ENCODE peak calls at places on chromosomes 11 and 22, in six cellular contexts. N is HCT116, X is GM12878, Z is heart left ventricle, H is right lobe of liver, J is A549. C is an unnamed sample.

GRCh38 chr22:17140022-17140421 is 18.9 kb upstream of the TMEM121B start:
- ATAC-seq in N (no peak), X (no peak), Z (peak; percentile 94), H (peak; percentile 35), J (no peak), C (no peak)

GRCh38 chr11:114129699-114130659 is 70.5 kb downstream of the ZBTB16 start:
- ATAC-seq in N (no peak), X (no peak), Z (no peak), H (peak; percentile 4), J (no peak), C (no peak)

GRCh38 chr11:112554586-112554985 is 293.9 kb upstream of the PLET1 start:
- ATAC-seq in N (no peak), X (no peak), Z (no peak), H (no peak), J (no peak), C (no peak)

GRCh38 chr11:72930011-72930410 is 115.8 kb downstream of the ATG16L2 start:
- ATAC-seq in N (no peak), X (peak; percentile 44), Z (no peak), H (peak; percentile 28), J (no peak), C (no peak)

GRCh38 chr22:24516301-24516737 is 21.2 kb downstream of the UPB1 start:
- ATAC-seq in N (no peak), X (peak; percentile 66), Z (no peak), H (no peak), J (peak; percentile 62), C (peak; percentile 67)

GRCh38 chr11:14414470-14415461 is 55.8 kb upstream of the RRAS2 start:
- ATAC-seq in N (peak; percentile 30), X (peak; percentile 91), Z (no peak), H (no peak), J (no peak), C (no peak)

GRCh38 chr11:14299921-14300320 is 59.1 kb downstream of the RRAS2 start:
- ATAC-seq in N (no peak), X (no peak), Z (peak; percentile 27), H (no peak), J (no peak), C (no peak)

GRCh38 chr11:9838961-9839360 is 175.1 kb downstream of the SWAP70 start:
- ATAC-seq in N (no peak), X (peak; percentile 88), Z (no peak), H (no peak), J (no peak), C (no peak)

GRCh38 chr11:78290293-78291176 is 101.8 kb downstream of the USP35 start:
- ATAC-seq in N (no peak), X (no peak), Z (peak; percentile 37), H (peak; percentile 92), J (peak; percentile 59), C (peak; percentile 93)

GRCh38 chr22:23583836-23584235 is 3.7 kb upstream of the IGLL1 start:
- ATAC-seq in N (no peak), X (no peak), Z (no peak), H (no peak), J (peak; percentile 34), C (no peak)

GRCh38 chr11:2122907-2123627 is 16.1 kb downstream of the IGF2 start:
- ATAC-seq in N (peak; percentile 87), X (no peak), Z (no peak), H (peak; percentile 56), J (no peak), C (no peak)

GRCh38 chr22:44182591-44183588 is 2.2 kb downstream of the PARVG start:
- ATAC-seq in N (peak; percentile 14), X (peak; percentile 77), Z (peak; percentile 51), H (peak; percentile 66), J (no peak), C (peak; percentile 54)

GRCh38 chr22:19903513-19903912 is 38.1 kb upstream of the COMT start:
- ATAC-seq in N (no peak), X (no peak), Z (no peak), H (no peak), J (no peak), C (no peak)

GRCh38 chr11:105265859-105266258 is 126.3 kb upstream of the CARD18 start:
- ATAC-seq in N (no peak), X (no peak), Z (no peak), H (no peak), J (no peak), C (no peak)

DNA sequence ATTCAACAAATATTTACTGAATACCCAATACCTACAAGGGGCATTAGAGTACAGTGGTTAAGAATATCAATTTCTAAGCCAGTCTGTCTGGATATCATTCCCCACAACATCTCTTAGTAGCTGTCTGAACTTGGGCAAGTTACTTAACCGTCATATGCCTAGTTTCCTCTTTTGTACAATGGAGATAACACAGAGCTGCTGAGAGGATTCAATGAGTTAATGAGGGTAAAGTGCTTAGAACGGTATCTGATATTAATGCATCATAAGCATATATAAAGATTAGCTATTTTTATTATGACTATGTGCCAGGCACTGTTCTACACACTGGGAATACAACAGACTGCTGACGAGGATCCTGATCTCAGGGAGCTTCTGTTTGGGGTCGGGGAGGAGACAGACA is 116.4 kb downstream of the APOL5 start:
- ATAC-seq in N (no peak), X (no peak), Z (no peak), H (no peak), J (no peak), C (no peak)
- H3K4me3 ChIP-seq in N (no peak overlapping the region), X (no peak overlapping the region), Z (no peak overlapping the region), H (no peak overlapping the region), J (peak overlapping the region; percentile 52), C (no peak overlapping the region)

GRCh38 chr22:46753360-46753759 is 9.1 kb upstream of the TBC1D22A start:
- ATAC-seq in N (no peak), X (no peak), Z (no peak), H (peak; percentile 42), J (no peak), C (no peak)
- TF ChIP-seq POLR2A in N (no peak), X (no peak), Z (no peak), H (no peak), J (no peak), C (no peak)

DNA sequence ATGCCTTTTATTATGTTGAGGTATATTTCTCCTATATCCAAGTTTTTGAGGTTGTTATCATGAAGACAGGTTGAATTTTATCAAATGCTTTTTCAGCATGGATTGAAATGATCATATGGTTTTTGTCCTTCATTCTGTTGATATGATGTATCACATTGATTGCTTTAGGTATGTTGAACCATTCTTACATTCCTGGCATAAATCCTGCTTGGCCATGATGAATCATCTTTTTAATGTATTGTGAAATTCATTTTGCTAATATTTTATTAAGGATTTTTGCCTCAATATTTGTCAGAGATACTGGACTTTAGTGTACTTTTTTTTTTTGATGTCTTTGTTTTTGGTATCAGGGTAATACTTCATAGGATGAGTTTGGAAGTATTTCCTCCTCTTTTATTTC is 283.8 kb upstream of the C11orf87 start:
- ATAC-seq in N (no peak), X (no peak), Z (no peak), H (no peak), J (no peak), C (no peak)
- H3K4me3 ChIP-seq in N (no peak overlapping the region), X (no peak overlapping the region), Z (no peak overlapping the region), H (no peak overlapping the region), J (no peak overlapping the region), C (no peak overlapping the region)

GRCh38 chr11:834371-835316 is 1.9 kb downstream of the CD151 start:
- ATAC-seq in N (peak; percentile 63), X (no peak), Z (peak; percentile 70), H (peak; percentile 74), J (peak; percentile 52), C (peak; percentile 64)
- TF ChIP-seq POLR2A in N (no peak), X (no peak), Z (peak; percentile 68), H (peak; percentile 65), J (peak; percentile 6), C (peak; percentile 10)

DNA sequence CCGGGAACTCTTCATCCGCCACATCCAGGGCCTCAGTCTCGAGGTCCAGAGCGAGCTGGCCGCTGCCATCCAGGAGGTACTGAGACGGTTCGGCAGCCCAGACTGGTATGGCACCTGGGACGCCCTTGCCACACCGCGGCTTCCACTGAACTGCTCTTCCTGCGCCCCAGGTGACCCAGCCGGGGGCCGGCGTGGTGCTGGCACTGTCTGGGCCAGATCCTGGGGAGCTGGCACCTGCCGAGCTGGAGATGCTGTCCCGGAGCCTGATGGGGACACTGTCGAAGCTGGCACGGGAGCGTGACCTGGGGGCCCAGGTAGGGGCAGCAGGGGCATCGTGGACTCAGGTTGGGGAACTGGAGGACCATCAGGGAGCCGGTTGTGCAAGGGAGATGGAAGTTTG is 1.4 kb downstream of the CCDC88B start:
- ATAC-seq in N (no peak), X (no peak), Z (no peak), H (no peak), J (no peak), C (no peak)
- H3K4me3 ChIP-seq in N (no peak overlapping the region), X (no peak overlapping the region), Z (no peak overlapping the region), H (no peak overlapping the region), J (no peak overlapping the region), C (no peak overlapping the region)

DNA sequence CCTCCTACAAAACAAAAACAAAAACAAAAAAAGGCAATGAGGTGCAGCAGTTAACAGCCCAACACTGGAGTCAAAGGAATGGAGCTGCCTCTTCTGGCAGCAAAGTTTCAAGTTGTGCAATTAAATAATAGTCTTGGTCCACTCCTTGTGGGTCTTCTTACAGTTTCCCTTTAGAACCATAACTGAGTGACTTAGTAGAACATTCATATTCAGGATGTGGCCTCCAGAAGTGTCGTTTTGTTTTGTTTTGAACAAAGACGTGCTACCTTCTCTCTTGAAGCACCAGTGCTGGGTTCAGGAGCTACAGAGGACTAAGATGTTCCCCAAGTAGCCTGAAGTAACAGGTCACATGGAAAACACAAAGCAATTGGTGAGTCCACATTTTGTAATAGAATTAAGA is 2.0 kb upstream of the JAML start:
- ATAC-seq in N (no peak), X (peak; percentile 1), Z (no peak), H (no peak), J (no peak), C (no peak)
- TF ChIP-seq POLR2A in N (no peak), X (no peak), Z (no peak), H (no peak), J (no peak), C (no peak)

C was measured in gastroesophageal sphincter.